ENCODE peak calls at places on chromosomes 12 and 14, in ten cellular contexts. X is stimulated activated naive CD4-positive, alpha-beta T cell; K is naive B cell; H is left ventricle myocardium inferior; C is lung; G is D341Med; A is A549; O is activated CD8-positive, alpha-beta memory T cell treated with anti-CD3 and anti-CD28 coated beads, Interleukin-2, amount 10 ng/mL, durations not matched to agents 7 days and 5 days; T is AML-193; Z is progenitor cell of endocrine pancreas. R is an unnamed sample.

GRCh38 chr12:105759172-105759571 is 379.6 kb downstream of the NUAK1 start:
- DNase-seq in X (no peak), K (no peak), H (no peak), C (no peak), G (no peak), A (no peak), O (no peak), T (no peak), Z (no peak), R (no peak)

GRCh38 chr14:99635116-99635515 is 9.8 kb upstream of the HHIPL1 start:
- DNase-seq in X (no peak), K (no peak), H (no peak), C (no peak), G (no peak), A (no peak), O (no peak), T (no peak), Z (no peak), R (no peak)

GRCh38 chr12:51262758-51263177 is 7.4 kb downstream of the SMAGP start:
- DNase-seq in X (no peak), K (no peak), H (no peak), C (no peak), G (peak), A (peak), O (peak), T (no peak), Z (no peak), R (no peak)

GRCh38 chr14:50967719-50968266 is 23.5 kb upstream of the PYGL start:
- DNase-seq in X (no peak), K (no peak), H (no peak), C (no peak), G (no peak), A (no peak), O (no peak), T (peak), Z (no peak), R (no peak)

GRCh38 chr14:64951724-64952123 is 9.2 kb upstream of the GPX2 start:
- DNase-seq in X (no peak), K (no peak), H (no peak), C (no peak), G (no peak), A (no peak), O (no peak), T (no peak), Z (no peak), R (no peak)

GRCh38 chr14:37232907-37233481 is 35.3 kb downstream of the MIPOL1 start:
- DNase-seq in X (no peak), K (no peak), H (no peak), C (no peak), G (peak), A (peak), O (no peak), T (peak), Z (no peak), R (peak)

GRCh38 chr14:94342334-94342934 is 19.3 kb upstream of the SERPINA6 start:
- DNase-seq in X (no peak), K (no peak), H (peak), C (peak), G (no peak), A (peak), O (no peak), T (peak), Z (no peak), R (no peak)

GRCh38 chr12:12266389-12266872 is 413 bp downstream of the LRP6 start:
- DNase-seq in X (no peak), K (no peak), H (peak), C (no peak), G (peak), A (no peak), O (no peak), T (no peak), Z (no peak), R (peak)

GRCh38 chr12:128823216-128823915 is 392 bp downstream of the SLC15A4 start:
- DNase-seq in X (peak), K (no peak), H (peak), C (peak), G (peak), A (peak), O (peak), T (no peak), Z (peak), R (no peak)

GRCh38 chr14:34935552-34935951 is 47.2 kb upstream of the SRP54 start:
- DNase-seq in X (no peak), K (no peak), H (no peak), C (no peak), G (no peak), A (no peak), O (no peak), T (peak), Z (no peak), R (no peak)